ENCODE peak calls at places on chromosomes 12 and 14, in four cellular contexts. E is HCT116, X is thyroid gland, A is breast epithelium. K is an unnamed sample.
A peak's percentile ranks its signal among the peaks of the same experiment; 100 is the strongest.

GRCh38 chr14:94000986-94001385 is 3.9 kb downstream of the CCDC197 start:
- DNase-seq in E (no peak), X (no peak), A (no peak), K (no peak)

GRCh38 chr12:18479266-18479665 is 217.9 kb downstream of the PIK3C2G start:
- DNase-seq in E (no peak), X (no peak), A (no peak), K (no peak)

GRCh38 chr12:121505513-121505912 is 75.3 kb downstream of the KDM2B start:
- DNase-seq in E (no peak), X (no peak), A (no peak), K (no peak)

GRCh38 chr14:68285421-68286179 is 466.0 kb downstream of the RAD51B start:
- DNase-seq in E (no peak), X (no peak), A (no peak), K (no peak)

GRCh38 chr12:101076940-101077351 is 133.1 kb downstream of the SLC5A8 start:
- DNase-seq in E (no peak), X (no peak), A (no peak), K (no peak)

GRCh38 chr12:27331299-27331926 is 1.2 kb upstream of the BMAL2 start:
- DNase-seq in E (peak; percentile 66), X (no peak), A (no peak), K (peak; percentile 70)

GRCh38 chr14:80213602-80214001 is 2.3 kb upstream of the DIO2 start:
- DNase-seq in E (peak; percentile 16), X (peak; percentile 43), A (no peak), K (no peak)

GRCh38 chr12:20514598-20514997 is 146.3 kb downstream of the PDE3A start:
- DNase-seq in E (no peak), X (no peak), A (no peak), K (no peak)

GRCh38 chr14:71478542-71478941 is 453.7 kb upstream of the RGS6 start:
- DNase-seq in E (no peak), X (no peak), A (no peak), K (no peak)

GRCh38 chr14:26594148-26594547 is 3.7 kb downstream of the NOVA1 start:
- DNase-seq in E (no peak), X (no peak), A (no peak), K (no peak)

GRCh38 chr12:128819293-128820144 is 4.2 kb downstream of the SLC15A4 start:
- DNase-seq in E (no peak), X (no peak), A (no peak), K (no peak)

GRCh38 chr14:38282941-38283340 is 27.0 kb upstream of the CLEC14A start:
- DNase-seq in E (no peak), X (no peak), A (no peak), K (no peak)

GRCh38 chr12:31444801-31445200 is 118.9 kb upstream of the SINHCAF start:
- DNase-seq in E (no peak), X (no peak), A (no peak), K (no peak)

GRCh38 chr12:89250648-89251047 is 101.7 kb downstream of the DUSP6 start:
- DNase-seq in E (no peak), X (no peak), A (no peak), K (no peak)

GRCh38 chr14:70780396-70781075 is 28.8 kb downstream of the MAP3K9 start:
- DNase-seq in E (no peak), X (peak; percentile 79), A (no peak), K (no peak)

GRCh38 chr14:65303185-65303901 is 109.2 kb upstream of the FUT8 start:
- DNase-seq in E (no peak), X (no peak), A (no peak), K (no peak)

GRCh38 chr14:104639889-104640548 is 35.4 kb upstream of the TMEM179 start:
- DNase-seq in E (peak; percentile 27), X (peak; percentile 53), A (no peak), K (no peak)

GRCh38 chr12:67469666-67470065 is 178.9 kb upstream of the DYRK2 start:
- DNase-seq in E (no peak), X (peak; percentile 71), A (no peak), K (no peak)

GRCh38 chr12:131867891-131868675 is 26.3 kb upstream of the ULK1 start:
- DNase-seq in E (no peak), X (no peak), A (no peak), K (no peak)

GRCh38 chr14:34676516-34677211 is 37.7 kb downstream of the CFL2 start:
- DNase-seq in E (no peak), X (peak; percentile 18), A (no peak), K (no peak)

GRCh38 chr12:20376984-20377383 is 8.6 kb downstream of the PDE3A start:
- DNase-seq in E (peak; percentile 22), X (no peak), A (no peak), K (no peak)

GRCh38 chr12:124917135-124917840 is 2.8 kb upstream of the UBC start:
- DNase-seq in E (peak; percentile 99), X (peak; percentile 98), A (peak; percentile 96), K (peak; percentile 96)

GRCh38 chr12:93039062-93039461 is 110.0 kb upstream of the EEA1 start:
- DNase-seq in E (no peak), X (no peak), A (no peak), K (no peak)

GRCh38 chr12:72815421-72815820 is 543.3 kb downstream of the TRHDE start:
- DNase-seq in E (no peak), X (no peak), A (no peak), K (no peak)

GRCh38 chr14:54776361-54777001 is 126.1 kb downstream of the GCH1 start:
- DNase-seq in E (no peak), X (peak; percentile 29), A (no peak), K (peak; percentile 85)

GRCh38 chr12:62632521-62632920 is 165.9 kb downstream of the MON2 start:
- DNase-seq in E (no peak), X (peak; percentile 74), A (peak; percentile 54), K (no peak)

GRCh38 chr14:75249251-75249957 is 29.2 kb upstream of the FOS start:
- DNase-seq in E (no peak), X (peak; percentile 51), A (no peak), K (peak; percentile 68)

GRCh38 chr12:56602239-56602638 is 27.9 kb downstream of the BAZ2A start:
- DNase-seq in E (no peak), X (no peak), A (no peak), K (no peak)

GRCh38 chr12:95395706-95396105 is 78.2 kb upstream of the METAP2 start:
- DNase-seq in E (no peak), X (no peak), A (no peak), K (no peak)

GRCh38 chr14:65373671-65374039 is 38.9 kb upstream of the FUT8 start:
- DNase-seq in E (no peak), X (peak; percentile 24), A (no peak), K (no peak)

GRCh38 chr12:113133036-113133435 is 2.5 kb downstream of the RASAL1 start:
- DNase-seq in E (no peak), X (no peak), A (no peak), K (no peak)
- H3K4me1 ChIP-seq in E (peaks cover 13% of the 10 kb centered on the region), X (peaks cover 48% of the 10 kb centered on the region), A (no peaks in the 10 kb centered on the region), K (no peaks in the 10 kb centered on the region)

GRCh38 chr12:41967668-41968649 is 176.7 kb downstream of the GXYLT1 start:
- DNase-seq in E (no peak), X (peak; percentile 82), A (no peak), K (no peak)
- H3K4me3 ChIP-seq in E (no peak overlapping the region), X (no peak overlapping the region), A (no peak overlapping the region), K (no peak overlapping the region)

GRCh38 chr12:7788316-7788689 is 899 bp upstream of the NANOG start:
- DNase-seq in E (no peak), X (no peak), A (no peak), K (no peak)
- H3K27me3 ChIP-seq in E (no peaks in the 10 kb centered on the region), X (no peaks in the 10 kb centered on the region), A (no peaks in the 10 kb centered on the region), K (no peaks in the 10 kb centered on the region)

GRCh38 chr12:120115066-120115465 is 1.5 kb downstream of the RAB35 start:
- DNase-seq in E (no peak), X (no peak), A (no peak), K (no peak)
- H3K4me1 ChIP-seq in E (peaks cover 17% of the 10 kb centered on the region), X (peaks cover 26% of the 10 kb centered on the region), A (peaks cover 10% of the 10 kb centered on the region), K (peaks cover 13% of the 10 kb centered on the region)

DNA sequence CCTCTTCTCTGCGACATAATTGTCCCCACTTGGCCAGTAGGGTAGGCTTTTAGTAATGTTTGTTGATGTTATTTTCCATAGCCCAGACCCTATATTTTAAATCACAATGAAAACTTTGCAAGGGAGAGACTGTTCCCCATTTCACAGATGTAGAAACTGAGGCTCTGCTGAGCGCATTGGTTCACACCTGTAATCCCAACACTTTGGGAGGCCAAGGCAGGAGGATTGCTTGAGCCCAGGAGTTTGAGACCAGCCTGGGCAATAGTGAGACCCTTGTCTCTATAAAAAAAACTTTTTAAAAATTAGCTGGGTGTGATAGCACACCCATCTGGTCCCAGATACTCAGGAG is 114.8 kb downstream of the DIP2B start:
- DNase-seq in E (no peak), X (no peak), A (no peak), K (no peak)
- H3K4me3 ChIP-seq in E (peak overlapping the region; percentile 32), X (no peak overlapping the region), A (no peak overlapping the region), K (no peak overlapping the region)

DNA sequence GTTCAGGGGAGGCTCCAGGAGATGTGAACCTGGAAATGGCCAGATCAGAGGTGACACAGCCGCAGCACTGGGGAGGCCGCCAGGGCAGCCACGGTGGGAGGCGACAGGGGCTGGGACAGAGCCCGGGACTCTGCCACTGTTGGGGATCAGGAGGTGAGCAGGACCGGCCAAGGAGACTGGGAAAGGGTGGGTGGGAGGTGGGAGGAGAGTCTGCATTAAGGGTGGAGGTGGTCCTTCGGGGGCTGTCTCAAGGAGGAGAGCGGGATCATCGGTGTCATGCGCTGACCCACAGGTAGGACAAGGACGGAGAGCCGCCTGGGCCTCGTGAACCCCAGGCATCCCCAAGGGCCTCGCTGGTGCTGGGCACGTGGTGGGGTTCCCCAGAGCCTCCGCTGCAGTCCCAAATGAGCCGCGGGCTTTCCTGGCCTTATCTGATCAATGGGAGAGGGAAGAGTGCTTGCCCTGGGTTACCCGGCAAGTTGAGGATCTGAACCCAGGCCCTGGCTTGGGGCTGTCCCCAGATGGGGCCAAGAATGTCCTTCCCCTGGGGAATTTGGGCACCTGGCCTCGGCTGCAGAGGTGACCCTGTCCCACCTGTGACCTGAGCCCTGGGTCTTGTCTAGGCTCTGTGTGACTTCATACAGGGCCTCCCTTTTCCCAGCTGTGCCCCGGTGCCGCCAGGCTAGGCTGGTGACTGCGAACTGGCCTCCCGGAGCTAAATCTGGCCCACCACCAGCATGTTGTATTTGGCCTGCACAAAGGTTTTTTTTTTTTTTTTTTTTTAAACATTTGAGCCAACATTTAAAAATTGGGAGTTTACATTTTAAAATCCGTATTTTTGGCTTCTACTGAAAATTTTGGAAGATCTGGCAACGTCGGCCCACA is 13.2 kb downstream of the BEGAIN start:
- DNase-seq in E (no peak), X (no peak), A (no peak), K (no peak)
- H3K27me3 ChIP-seq in E (no peaks in the 10 kb centered on the region), X (no peaks in the 10 kb centered on the region), A (no peaks in the 10 kb centered on the region), K (no peaks in the 10 kb centered on the region)

K was measured in ascending aorta.